ENCODE peak calls at places on chromosomes 3 and 15, in ten cellular contexts. F is AG09309, J is astrocyte, O is kidney epithelial cell, G is HepG2, I is lower leg skin, M is kidney, Q is epithelial cell of esophagus, X is adrenal gland, P is cardiac fibroblast. H is an unnamed sample.

GRCh38 chr3:190972840-190973270 is 110.4 kb upstream of the GMNC start:
- DNase-seq in F (peak; percentile 4), J (no peak), O (no peak), G (no peak), I (no peak), M (no peak), Q (peak; percentile 79), X (no peak), P (peak; percentile 48), H (no peak)

GRCh38 chr3:73848173-73848751 is 223.5 kb upstream of the PDZRN3 start:
- DNase-seq in F (peak; percentile 11), J (peak; percentile 23), O (no peak), G (peak; percentile 3), I (no peak), M (no peak), Q (peak; percentile 52), X (no peak), P (peak; percentile 65), H (peak; percentile 12)

GRCh38 chr3:63911901-63912767 is at the start of gene SCAANT1:
- DNase-seq in F (peak; percentile 59), J (peak; percentile 86), O (peak; percentile 53), G (peak; percentile 81), I (peak; percentile 87), M (peak; percentile 97), Q (peak; percentile 93), X (peak; percentile 94), P (peak; percentile 90), H (peak; percentile 49)

GRCh38 chr3:67461667-67462142 is 192.7 kb downstream of the SUCLG2 start:
- DNase-seq in F (no peak), J (peak; percentile 44), O (no peak), G (no peak), I (no peak), M (no peak), Q (peak; percentile 1), X (no peak), P (peak; percentile 59), H (peak; percentile 42)

GRCh38 chr15:63276342-63277043 is 912 bp upstream of the APH1B start:
- DNase-seq in F (no peak), J (no peak), O (no peak), G (no peak), I (no peak), M (no peak), Q (no peak), X (no peak), P (no peak), H (no peak)

GRCh38 chr3:142886938-142887337 is 1.9 kb downstream of the PCOLCE2 start:
- DNase-seq in F (peak; percentile 82), J (peak; percentile 84), O (no peak), G (no peak), I (no peak), M (no peak), Q (peak; percentile 55), X (no peak), P (peak; percentile 70), H (no peak)

GRCh38 chr15:38660726-38661125 is 96.1 kb upstream of the RASGRP1 start:
- DNase-seq in F (no peak), J (no peak), O (no peak), G (no peak), I (no peak), M (no peak), Q (peak; percentile 22), X (no peak), P (no peak), H (no peak)

GRCh38 chr15:58346361-58346760 is 85.4 kb upstream of the LIPC start:
- DNase-seq in F (peak; percentile 81), J (peak; percentile 51), O (no peak), G (no peak), I (no peak), M (no peak), Q (peak; percentile 42), X (no peak), P (peak; percentile 31), H (no peak)

GRCh38 chr3:128950223-128950938 is 43.5 kb downstream of the CFAP92 start:
- DNase-seq in F (peak; percentile 0), J (peak; percentile 29), O (no peak), G (peak; percentile 80), I (no peak), M (no peak), Q (peak; percentile 37), X (peak; percentile 31), P (peak; percentile 39), H (peak; percentile 20)

GRCh38 chr3:160953681-160954080 is 151.5 kb downstream of the B3GALNT1 start:
- DNase-seq in F (no peak), J (peak; percentile 26), O (no peak), G (no peak), I (no peak), M (no peak), Q (no peak), X (no peak), P (no peak), H (no peak)

GRCh38 chr3:127082066-127082465 is 99.2 kb downstream of the PLXNA1 start:
- DNase-seq in F (no peak), J (no peak), O (no peak), G (no peak), I (no peak), M (peak; percentile 15), Q (no peak), X (no peak), P (no peak), H (no peak)

GRCh38 chr3:55629432-55629831 is 142.3 kb upstream of the WNT5A start:
- DNase-seq in F (no peak), J (peak; percentile 45), O (no peak), G (no peak), I (no peak), M (no peak), Q (peak; percentile 25), X (peak; percentile 54), P (peak; percentile 13), H (no peak)

GRCh38 chr15:35141743-35142356 is 56.8 kb upstream of the NANOGP8 start:
- DNase-seq in F (peak; percentile 72), J (peak; percentile 91), O (peak; percentile 21), G (peak; percentile 0), I (no peak), M (no peak), Q (peak; percentile 75), X (no peak), P (peak; percentile 95), H (peak; percentile 44)

GRCh38 chr15:25863067-25863967 is at the start of gene ATP10A:
- DNase-seq in F (no peak), J (peak; percentile 61), O (no peak), G (no peak), I (no peak), M (no peak), Q (no peak), X (no peak), P (peak; percentile 62), H (no peak)

GRCh38 chr3:174102274-174102673 is 704.7 kb downstream of the NLGN1 start:
- DNase-seq in F (no peak), J (no peak), O (no peak), G (no peak), I (no peak), M (no peak), Q (no peak), X (no peak), P (no peak), H (no peak)

GRCh38 chr3:174099724-174100123 is 702.2 kb downstream of the NLGN1 start:
- DNase-seq in F (no peak), J (no peak), O (no peak), G (no peak), I (no peak), M (no peak), Q (no peak), X (no peak), P (no peak), H (no peak)

GRCh38 chr3:174100744-174101143 is 703.2 kb downstream of the NLGN1 start:
- DNase-seq in F (no peak), J (no peak), O (no peak), G (no peak), I (no peak), M (no peak), Q (peak; percentile 14), X (no peak), P (peak; percentile 8), H (no peak)

GRCh38 chr3:174097686-174098085 is 700.1 kb downstream of the NLGN1 start:
- DNase-seq in F (no peak), J (no peak), O (no peak), G (no peak), I (no peak), M (no peak), Q (peak; percentile 2), X (no peak), P (no peak), H (no peak)

DNA sequence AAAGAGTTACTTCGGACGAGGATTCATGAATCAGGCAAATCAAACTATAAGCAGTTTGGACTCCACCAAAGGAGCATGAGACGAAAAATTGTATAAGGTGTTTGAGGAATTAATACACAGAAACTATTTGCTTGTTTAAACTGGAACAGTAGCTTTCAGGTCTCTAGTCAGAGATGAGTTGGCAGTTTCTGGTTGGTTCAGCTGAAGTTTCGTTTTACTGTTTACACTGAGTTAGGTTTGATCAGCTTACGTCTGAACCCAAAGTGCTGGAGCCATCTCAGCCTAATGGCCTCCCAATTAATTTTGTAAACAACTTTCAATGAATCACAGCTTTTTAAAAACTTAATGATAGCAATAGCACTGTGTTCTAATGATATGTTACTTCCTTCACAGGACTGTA is 703.7 kb downstream of the NLGN1 start:
- DNase-seq in F (no peak), J (peak; percentile 38), O (no peak), G (no peak), I (no peak), M (no peak), Q (peak; percentile 67), X (no peak), P (no peak), H (no peak)
- TF ChIP-seq CTCF in F (no peak), J (no peak), O (no peak), G (no peak), I (no peak), M (no peak), Q (no peak), X (no peak), P (no peak), H (no peak)

GRCh38 chr15:92395176-92395521 is 1.5 kb downstream of the ST8SIA2 start:
- DNase-seq in F (no peak), J (no peak), O (no peak), G (no peak), I (no peak), M (no peak), Q (no peak), X (no peak), P (no peak), H (no peak)
- H3K4me3 ChIP-seq in F (no peak overlapping the region), J (peak overlapping the region; percentile 65), O (peak overlapping the region; percentile 50), G (no peak overlapping the region), I (no peak overlapping the region), M (no peak overlapping the region), Q (no peak overlapping the region), X (no peak overlapping the region), P (no peak overlapping the region), H (no peak overlapping the region)

GRCh38 chr15:76866716-76867321 is 38.3 kb downstream of the SCAPER start:
- DNase-seq in F (peak; percentile 13), J (peak; percentile 18), O (no peak), G (peak; percentile 34), I (no peak), M (no peak), Q (peak; percentile 31), X (no peak), P (peak; percentile 65), H (peak; percentile 19)
- TF ChIP-seq CTCF in F (peak; percentile 48), J (peak; percentile 59), O (peak; percentile 38), G (peak; percentile 51), I (no peak), M (peak; percentile 39), Q (peak; percentile 51), X (peak; percentile 37), P (peak; percentile 48), H (peak; percentile 25)

DNA sequence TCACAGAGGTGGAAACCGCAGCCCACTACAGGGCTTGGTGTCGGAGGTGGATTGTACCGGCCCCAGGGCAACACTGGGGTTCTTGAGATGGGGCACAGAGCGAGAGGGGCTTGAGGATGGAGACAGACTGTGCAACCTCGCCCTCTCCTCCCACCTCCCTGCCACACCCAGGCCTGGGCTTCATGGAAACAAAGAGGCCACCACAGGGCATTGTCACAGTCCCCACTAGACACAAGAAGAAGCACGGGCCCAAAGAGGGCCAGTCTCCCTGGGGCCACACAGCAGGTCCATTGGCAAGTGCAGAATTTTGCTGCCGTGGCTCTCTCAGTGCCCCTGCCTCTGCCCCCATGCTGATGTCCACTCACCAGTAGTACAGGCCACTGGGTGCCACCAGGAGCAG is 4.1 kb upstream of the CALML4 start:
- DNase-seq in F (no peak), J (no peak), O (no peak), G (no peak), I (no peak), M (no peak), Q (no peak), X (peak; percentile 39), P (no peak), H (no peak)
- H3K4me3 ChIP-seq in F (no peak overlapping the region), J (no peak overlapping the region), O (no peak overlapping the region), G (no peak overlapping the region), I (no peak overlapping the region), M (no peak overlapping the region), Q (no peak overlapping the region), X (no peak overlapping the region), P (no peak overlapping the region), H (no peak overlapping the region)

H was measured in HFF-Myc.